ENCODE peak calls at places on chromosome 12, in seven cellular contexts. One of them, this sample, is unnamed.

GRCh38 chr12:131872154-131873046 is 22.0 kb upstream of the ULK1 start:
- DNase-seq in endothelial cell: no peak
- DNase-seq in mesothelial cell of epicardium: no peak
- DNase-seq in fibroblast of mammary gland: peak
- DNase-seq in GM06990: no peak
- DNase-seq in ovary: peak
- DNase-seq in A673: no peak
- DNase-seq in this sample: peak

GRCh38 chr12:114631242-114631641 is 52.7 kb downstream of the TBX3 start:
- DNase-seq in endothelial cell: no peak
- DNase-seq in mesothelial cell of epicardium: no peak
- DNase-seq in fibroblast of mammary gland: no peak
- DNase-seq in GM06990: no peak
- DNase-seq in ovary: no peak
- DNase-seq in A673: no peak
- DNase-seq in this sample: no peak

GRCh38 chr12:105352049-105352448 is 21.6 kb downstream of the C12orf75 start:
- DNase-seq in endothelial cell: no peak
- DNase-seq in mesothelial cell of epicardium: no peak
- DNase-seq in fibroblast of mammary gland: no peak
- DNase-seq in GM06990: peak
- DNase-seq in ovary: no peak
- DNase-seq in A673: no peak
- DNase-seq in this sample: no peak

GRCh38 chr12:123657211-123657610 is 13.7 kb upstream of the TCTN2 start:
- DNase-seq in endothelial cell: no peak
- DNase-seq in mesothelial cell of epicardium: no peak
- DNase-seq in fibroblast of mammary gland: no peak
- DNase-seq in GM06990: no peak
- DNase-seq in ovary: no peak
- DNase-seq in A673: no peak
- DNase-seq in this sample: no peak

GRCh38 chr12:6914246-6914947 is at the start of gene ENO2:
- DNase-seq in endothelial cell: peak
- DNase-seq in mesothelial cell of epicardium: no peak
- DNase-seq in fibroblast of mammary gland: peak
- DNase-seq in GM06990: peak
- DNase-seq in ovary: peak
- DNase-seq in A673: peak
- DNase-seq in this sample: peak

GRCh38 chr12:48977290-48978281 is 536 bp upstream of the WNT1 start:
- DNase-seq in endothelial cell: peak
- DNase-seq in mesothelial cell of epicardium: peak
- DNase-seq in fibroblast of mammary gland: peak
- DNase-seq in GM06990: peak
- DNase-seq in ovary: peak
- DNase-seq in A673: peak
- DNase-seq in this sample: peak

GRCh38 chr12:78403136-78403535 is 461.4 kb upstream of the SYT1 start:
- DNase-seq in endothelial cell: no peak
- DNase-seq in mesothelial cell of epicardium: no peak
- DNase-seq in fibroblast of mammary gland: peak
- DNase-seq in GM06990: no peak
- DNase-seq in ovary: no peak
- DNase-seq in A673: no peak
- DNase-seq in this sample: peak

GRCh38 chr12:79897617-79898016 is 37.3 kb downstream of the PPP1R12A start:
- DNase-seq in endothelial cell: no peak
- DNase-seq in mesothelial cell of epicardium: no peak
- DNase-seq in fibroblast of mammary gland: peak
- DNase-seq in GM06990: no peak
- DNase-seq in ovary: no peak
- DNase-seq in A673: peak
- DNase-seq in this sample: peak

GRCh38 chr12:22304341-22304740 is 30.2 kb downstream of the ST8SIA1 start:
- DNase-seq in endothelial cell: no peak
- DNase-seq in mesothelial cell of epicardium: no peak
- DNase-seq in fibroblast of mammary gland: no peak
- DNase-seq in GM06990: no peak
- DNase-seq in ovary: no peak
- DNase-seq in A673: no peak
- DNase-seq in this sample: no peak

GRCh38 chr12:57066245-57066644 is 12.3 kb downstream of the NEMP1 start:
- DNase-seq in endothelial cell: no peak
- DNase-seq in mesothelial cell of epicardium: no peak
- DNase-seq in fibroblast of mammary gland: no peak
- DNase-seq in GM06990: no peak
- DNase-seq in ovary: no peak
- DNase-seq in A673: no peak
- DNase-seq in this sample: no peak

GRCh38 chr12:110992909-110993308 is 72.5 kb upstream of the MYL2 start:
- DNase-seq in endothelial cell: no peak
- DNase-seq in mesothelial cell of epicardium: no peak
- DNase-seq in fibroblast of mammary gland: no peak
- DNase-seq in GM06990: no peak
- DNase-seq in ovary: no peak
- DNase-seq in A673: no peak
- DNase-seq in this sample: no peak
- TF ChIP-seq CTCF in endothelial cell: no peak
- TF ChIP-seq CTCF in mesothelial cell of epicardium: no peak
- TF ChIP-seq CTCF in fibroblast of mammary gland: no peak
- TF ChIP-seq CTCF in GM06990: no peak
- TF ChIP-seq CTCF in ovary: no peak
- TF ChIP-seq CTCF in A673: no peak
- TF ChIP-seq CTCF in this sample: no peak

DNA sequence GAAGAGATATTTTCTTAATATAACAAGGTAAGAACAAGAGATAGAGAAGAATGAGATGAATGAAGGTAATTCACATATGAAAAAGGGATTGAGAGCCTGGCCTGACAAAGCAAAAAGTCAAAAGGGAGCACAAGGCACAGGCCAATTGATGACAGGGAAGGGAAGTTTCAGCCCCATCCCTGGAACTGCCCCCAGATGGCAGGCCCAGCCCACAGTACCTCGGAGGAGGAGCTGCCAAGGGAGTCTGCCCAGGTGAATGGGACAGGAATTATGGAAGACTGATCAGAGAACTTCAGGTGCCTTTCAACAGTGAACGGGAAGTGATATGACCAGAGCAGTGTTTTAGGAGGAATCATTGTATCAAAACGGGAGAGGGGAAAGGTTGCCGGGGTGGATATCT is 15.7 kb downstream of the SNRPF start:
- DNase-seq in endothelial cell: no peak
- DNase-seq in mesothelial cell of epicardium: no peak
- DNase-seq in fibroblast of mammary gland: no peak
- DNase-seq in GM06990: no peak
- DNase-seq in ovary: no peak
- DNase-seq in A673: no peak
- DNase-seq in this sample: no peak
- TF ChIP-seq CTCF in endothelial cell: no peak
- TF ChIP-seq CTCF in mesothelial cell of epicardium: no peak
- TF ChIP-seq CTCF in fibroblast of mammary gland: no peak
- TF ChIP-seq CTCF in GM06990: no peak
- TF ChIP-seq CTCF in ovary: no peak
- TF ChIP-seq CTCF in A673: no peak
- TF ChIP-seq CTCF in this sample: no peak

DNA sequence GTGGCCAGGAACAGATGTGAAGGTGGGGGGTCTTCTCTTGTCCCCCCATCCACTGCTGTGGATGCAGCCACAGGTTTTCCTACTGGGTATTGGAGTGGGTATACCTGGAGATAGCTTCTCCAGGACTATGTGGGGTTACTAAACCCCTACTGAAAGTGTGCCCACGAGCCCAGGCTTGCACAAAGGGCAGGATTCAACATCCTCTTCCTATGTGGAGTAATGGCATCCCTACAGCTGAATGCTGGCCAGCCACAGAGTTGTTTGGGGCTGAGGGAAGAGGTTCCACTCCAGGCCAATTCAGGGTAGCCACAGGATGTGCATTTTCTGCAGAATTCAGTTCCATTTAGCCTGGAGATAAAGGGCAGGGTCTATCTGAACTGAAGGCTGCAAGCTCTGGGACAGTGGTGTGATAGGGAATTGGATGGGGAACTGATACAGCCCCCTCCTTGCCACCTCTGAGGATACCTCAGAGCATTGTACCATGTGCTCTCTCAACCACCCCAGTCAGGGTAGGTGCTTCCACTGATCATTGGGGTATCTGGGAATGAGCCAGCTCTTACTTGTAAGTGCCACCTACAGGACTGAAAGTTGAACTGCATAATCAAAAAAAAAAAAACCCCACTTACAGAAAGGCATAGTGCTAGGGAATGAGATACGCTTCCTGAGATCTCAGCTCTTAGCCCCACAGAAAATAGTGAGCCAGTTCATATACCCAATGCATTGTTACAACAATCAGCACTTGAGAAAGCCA is 187.1 kb downstream of the KITLG start:
- DNase-seq in endothelial cell: no peak
- DNase-seq in mesothelial cell of epicardium: no peak
- DNase-seq in fibroblast of mammary gland: peak
- DNase-seq in GM06990: peak
- DNase-seq in ovary: no peak
- DNase-seq in A673: peak
- DNase-seq in this sample: peak
- TF ChIP-seq CTCF in endothelial cell: peak
- TF ChIP-seq CTCF in mesothelial cell of epicardium: no peak
- TF ChIP-seq CTCF in fibroblast of mammary gland: peak
- TF ChIP-seq CTCF in GM06990: peak
- TF ChIP-seq CTCF in ovary: no peak
- TF ChIP-seq CTCF in A673: peak
- TF ChIP-seq CTCF in this sample: peak

GRCh38 chr12:125262866-125263265 is 197.6 kb downstream of the AACS start:
- DNase-seq in endothelial cell: no peak
- DNase-seq in mesothelial cell of epicardium: no peak
- DNase-seq in fibroblast of mammary gland: no peak
- DNase-seq in GM06990: no peak
- DNase-seq in ovary: no peak
- DNase-seq in A673: peak
- DNase-seq in this sample: no peak

GRCh38 chr12:125272252-125272980 is 207.2 kb downstream of the AACS start:
- DNase-seq in endothelial cell: no peak
- DNase-seq in mesothelial cell of epicardium: no peak
- DNase-seq in fibroblast of mammary gland: no peak
- DNase-seq in GM06990: no peak
- DNase-seq in ovary: no peak
- DNase-seq in A673: no peak
- DNase-seq in this sample: no peak

GRCh38 chr12:125271850-125272249 is 206.6 kb downstream of the AACS start:
- DNase-seq in endothelial cell: no peak
- DNase-seq in mesothelial cell of epicardium: no peak
- DNase-seq in fibroblast of mammary gland: no peak
- DNase-seq in GM06990: no peak
- DNase-seq in ovary: no peak
- DNase-seq in A673: no peak
- DNase-seq in this sample: no peak

GRCh38 chr12:125263385-125263784 is 198.2 kb downstream of the AACS start:
- DNase-seq in endothelial cell: no peak
- DNase-seq in mesothelial cell of epicardium: no peak
- DNase-seq in fibroblast of mammary gland: no peak
- DNase-seq in GM06990: no peak
- DNase-seq in ovary: no peak
- DNase-seq in A673: no peak
- DNase-seq in this sample: peak

GRCh38 chr12:125267114-125267513 is 201.9 kb downstream of the AACS start:
- DNase-seq in endothelial cell: no peak
- DNase-seq in mesothelial cell of epicardium: no peak
- DNase-seq in fibroblast of mammary gland: no peak
- DNase-seq in GM06990: no peak
- DNase-seq in ovary: no peak
- DNase-seq in A673: no peak
- DNase-seq in this sample: peak
- TF ChIP-seq CTCF in endothelial cell: no peak
- TF ChIP-seq CTCF in mesothelial cell of epicardium: no peak
- TF ChIP-seq CTCF in fibroblast of mammary gland: no peak
- TF ChIP-seq CTCF in GM06990: no peak
- TF ChIP-seq CTCF in ovary: no peak
- TF ChIP-seq CTCF in A673: no peak
- TF ChIP-seq CTCF in this sample: no peak

GRCh38 chr12:109739747-109740693 is 26.4 kb downstream of the FAM222A start:
- DNase-seq in endothelial cell: peak
- DNase-seq in mesothelial cell of epicardium: peak
- DNase-seq in fibroblast of mammary gland: no peak
- DNase-seq in GM06990: no peak
- DNase-seq in ovary: peak
- DNase-seq in A673: peak
- DNase-seq in this sample: no peak
- TF ChIP-seq CTCF in endothelial cell: no peak
- TF ChIP-seq CTCF in mesothelial cell of epicardium: no peak
- TF ChIP-seq CTCF in fibroblast of mammary gland: peak
- TF ChIP-seq CTCF in GM06990: peak
- TF ChIP-seq CTCF in ovary: no peak
- TF ChIP-seq CTCF in A673: peak
- TF ChIP-seq CTCF in this sample: no peak

GRCh38 chr12:115973968-115974765 is 303.3 kb downstream of the MED13L start:
- DNase-seq in endothelial cell: no peak
- DNase-seq in mesothelial cell of epicardium: no peak
- DNase-seq in fibroblast of mammary gland: no peak
- DNase-seq in GM06990: no peak
- DNase-seq in ovary: no peak
- DNase-seq in A673: no peak
- DNase-seq in this sample: no peak
- TF ChIP-seq CTCF in endothelial cell: no peak
- TF ChIP-seq CTCF in mesothelial cell of epicardium: no peak
- TF ChIP-seq CTCF in fibroblast of mammary gland: no peak
- TF ChIP-seq CTCF in GM06990: no peak
- TF ChIP-seq CTCF in ovary: no peak
- TF ChIP-seq CTCF in A673: peak
- TF ChIP-seq CTCF in this sample: no peak

DNA sequence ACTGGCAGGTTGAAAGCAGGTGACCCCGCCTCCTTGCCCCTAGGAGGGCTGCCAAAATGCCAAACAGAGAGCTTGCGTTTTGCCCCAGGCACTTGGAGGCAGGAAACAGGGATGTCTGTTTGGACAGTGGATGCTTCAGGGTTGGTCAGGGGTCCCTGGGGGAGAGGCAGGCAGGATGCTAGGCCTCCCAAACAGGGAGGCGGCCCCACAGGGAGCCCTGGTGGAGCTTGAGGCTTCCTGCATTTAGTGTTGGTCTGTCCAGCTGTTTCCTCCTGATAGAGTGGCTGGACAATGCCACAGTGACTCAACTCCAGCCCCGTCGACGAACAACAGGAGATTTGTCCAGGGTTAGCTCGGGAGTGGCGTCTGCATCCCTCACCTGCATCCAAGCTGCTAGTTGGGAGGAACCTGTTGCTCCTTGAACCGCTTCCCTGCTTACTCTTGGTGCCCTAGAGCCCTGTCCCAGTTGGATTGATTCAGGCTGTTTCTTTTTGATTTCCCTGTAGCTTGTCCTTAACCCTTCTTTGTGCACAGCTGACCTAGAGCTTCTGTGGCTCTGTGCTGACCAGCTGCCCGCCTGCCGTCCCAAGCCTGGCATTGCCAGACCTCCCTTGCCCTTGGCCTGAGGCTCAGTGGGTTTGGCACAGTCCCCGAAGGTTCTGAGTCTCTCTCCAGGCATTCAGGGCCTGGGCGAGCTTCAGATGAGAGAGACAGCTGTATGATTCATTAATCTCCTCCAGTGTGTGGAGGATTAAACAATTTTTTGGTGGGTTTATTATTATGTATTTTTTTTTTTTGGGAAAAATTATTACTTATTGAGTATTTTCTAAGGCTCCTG is 45.9 kb downstream of the TSPAN9 start:
- DNase-seq in endothelial cell: peak
- DNase-seq in mesothelial cell of epicardium: no peak
- DNase-seq in fibroblast of mammary gland: peak
- DNase-seq in GM06990: no peak
- DNase-seq in ovary: no peak
- DNase-seq in A673: no peak
- DNase-seq in this sample: peak
- TF ChIP-seq CTCF in endothelial cell: no peak
- TF ChIP-seq CTCF in mesothelial cell of epicardium: no peak
- TF ChIP-seq CTCF in fibroblast of mammary gland: peak
- TF ChIP-seq CTCF in GM06990: no peak
- TF ChIP-seq CTCF in ovary: no peak
- TF ChIP-seq CTCF in A673: no peak
- TF ChIP-seq CTCF in this sample: no peak

This sample was measured in MCF 10A.